ENCODE peak calls at places on chromosome 15, in six cellular contexts. One of them, this sample, is unnamed. For H3K4me1, the result is how much of the 10 kb centered on the place peaks cover.

GRCh38 chr15:63335543-63336240 is 46.0 kb downstream of the CA12 start:
- DNase-seq in GM23338: no peak
- DNase-seq in CD4-positive, CD25-positive, alpha-beta regulatory T cell: no peak
- DNase-seq in heart right ventricle: no peak
- DNase-seq in upper lobe of right lung: no peak
- DNase-seq in body of pancreas: no peak
- DNase-seq in this sample: no peak

GRCh38 chr15:81966628-81967027 is 79.2 kb downstream of the MEX3B start:
- DNase-seq in GM23338: no peak
- DNase-seq in heart right ventricle: no peak
- DNase-seq in CD4-positive, CD25-positive, alpha-beta regulatory T cell: no peak
- DNase-seq in body of pancreas: no peak
- DNase-seq in upper lobe of right lung: no peak
- DNase-seq in this sample: no peak

GRCh38 chr15:52020253-52021085 is 1.4 kb downstream of the MAPK6 start:
- DNase-seq in body of pancreas: no peak
- DNase-seq in upper lobe of right lung: no peak
- DNase-seq in GM23338: no peak
- DNase-seq in heart right ventricle: no peak
- DNase-seq in CD4-positive, CD25-positive, alpha-beta regulatory T cell: no peak
- DNase-seq in this sample: peak

GRCh38 chr15:78880242-78880533 is 7.5 kb downstream of the MORF4L1 start:
- DNase-seq in upper lobe of right lung: no peak
- DNase-seq in body of pancreas: no peak
- DNase-seq in GM23338: no peak
- DNase-seq in CD4-positive, CD25-positive, alpha-beta regulatory T cell: no peak
- DNase-seq in heart right ventricle: no peak
- DNase-seq in this sample: no peak

GRCh38 chr15:31461375-31461774 is 134.7 kb downstream of the KLF13 start:
- DNase-seq in GM23338: no peak
- DNase-seq in upper lobe of right lung: peak
- DNase-seq in heart right ventricle: no peak
- DNase-seq in body of pancreas: no peak
- DNase-seq in CD4-positive, CD25-positive, alpha-beta regulatory T cell: no peak
- DNase-seq in this sample: no peak

GRCh38 chr15:40336129-40337122 is 4.3 kb downstream of the CCDC9B start:
- DNase-seq in upper lobe of right lung: no peak
- DNase-seq in body of pancreas: no peak
- DNase-seq in GM23338: peak
- DNase-seq in CD4-positive, CD25-positive, alpha-beta regulatory T cell: no peak
- DNase-seq in heart right ventricle: no peak
- DNase-seq in this sample: no peak

GRCh38 chr15:39756806-39757522 is 25.7 kb downstream of the FSIP1 start:
- DNase-seq in heart right ventricle: no peak
- DNase-seq in CD4-positive, CD25-positive, alpha-beta regulatory T cell: peak
- DNase-seq in body of pancreas: peak
- DNase-seq in GM23338: peak
- DNase-seq in upper lobe of right lung: no peak
- DNase-seq in this sample: no peak

GRCh38 chr15:25208735-25209134 is 230.1 kb downstream of the UBE3A start:
- DNase-seq in heart right ventricle: no peak
- DNase-seq in body of pancreas: no peak
- DNase-seq in CD4-positive, CD25-positive, alpha-beta regulatory T cell: no peak
- DNase-seq in GM23338: peak
- DNase-seq in upper lobe of right lung: no peak
- DNase-seq in this sample: no peak

GRCh38 chr15:94671845-94672524 is 440.6 kb downstream of the MCTP2 start:
- DNase-seq in heart right ventricle: no peak
- DNase-seq in upper lobe of right lung: no peak
- DNase-seq in CD4-positive, CD25-positive, alpha-beta regulatory T cell: no peak
- DNase-seq in GM23338: peak
- DNase-seq in body of pancreas: peak
- DNase-seq in this sample: no peak

GRCh38 chr15:27576576-27576975 is 522.5 kb downstream of the OCA2 start:
- DNase-seq in CD4-positive, CD25-positive, alpha-beta regulatory T cell: no peak
- DNase-seq in body of pancreas: no peak
- DNase-seq in upper lobe of right lung: no peak
- DNase-seq in GM23338: no peak
- DNase-seq in heart right ventricle: no peak
- DNase-seq in this sample: no peak

GRCh38 chr15:49178477-49178876 is 8.4 kb downstream of the GALK2 start:
- DNase-seq in heart right ventricle: no peak
- DNase-seq in body of pancreas: no peak
- DNase-seq in upper lobe of right lung: no peak
- DNase-seq in GM23338: no peak
- DNase-seq in CD4-positive, CD25-positive, alpha-beta regulatory T cell: no peak
- DNase-seq in this sample: no peak

GRCh38 chr15:52785672-52786406 is 4.3 kb downstream of the ONECUT1 start:
- DNase-seq in heart right ventricle: no peak
- DNase-seq in body of pancreas: peak
- DNase-seq in upper lobe of right lung: no peak
- DNase-seq in GM23338: peak
- DNase-seq in CD4-positive, CD25-positive, alpha-beta regulatory T cell: no peak
- DNase-seq in this sample: no peak

GRCh38 chr15:54082836-54083492 is 104.7 kb downstream of the UNC13C start:
- DNase-seq in body of pancreas: no peak
- DNase-seq in heart right ventricle: no peak
- DNase-seq in upper lobe of right lung: no peak
- DNase-seq in GM23338: peak
- DNase-seq in CD4-positive, CD25-positive, alpha-beta regulatory T cell: no peak
- DNase-seq in this sample: no peak

GRCh38 chr15:95866698-95867440 is 463.6 kb upstream of the NR2F2 start:
- DNase-seq in CD4-positive, CD25-positive, alpha-beta regulatory T cell: no peak
- DNase-seq in upper lobe of right lung: no peak
- DNase-seq in body of pancreas: no peak
- DNase-seq in heart right ventricle: no peak
- DNase-seq in GM23338: no peak
- DNase-seq in this sample: no peak

GRCh38 chr15:83365370-83365938 is 81.0 kb upstream of the BNC1 start:
- DNase-seq in GM23338: peak
- DNase-seq in upper lobe of right lung: peak
- DNase-seq in heart right ventricle: no peak
- DNase-seq in CD4-positive, CD25-positive, alpha-beta regulatory T cell: no peak
- DNase-seq in body of pancreas: no peak
- DNase-seq in this sample: no peak

GRCh38 chr15:55586808-55587207 is 1.3 kb downstream of the PYGO1 start:
- DNase-seq in heart right ventricle: no peak
- DNase-seq in body of pancreas: no peak
- DNase-seq in upper lobe of right lung: no peak
- DNase-seq in GM23338: no peak
- DNase-seq in CD4-positive, CD25-positive, alpha-beta regulatory T cell: no peak
- DNase-seq in this sample: no peak

GRCh38 chr15:45645026-45645980 is 10.5 kb downstream of the SQOR start:
- DNase-seq in GM23338: no peak
- DNase-seq in heart right ventricle: no peak
- DNase-seq in CD4-positive, CD25-positive, alpha-beta regulatory T cell: no peak
- DNase-seq in upper lobe of right lung: no peak
- DNase-seq in body of pancreas: no peak
- DNase-seq in this sample: no peak

GRCh38 chr15:46304320-46304719 is 669.5 kb downstream of the SQOR start:
- DNase-seq in GM23338: peak
- DNase-seq in CD4-positive, CD25-positive, alpha-beta regulatory T cell: no peak
- DNase-seq in body of pancreas: no peak
- DNase-seq in upper lobe of right lung: no peak
- DNase-seq in heart right ventricle: no peak
- DNase-seq in this sample: no peak

GRCh38 chr15:88788816-88789215 is 14.4 kb upstream of the ACAN start:
- DNase-seq in CD4-positive, CD25-positive, alpha-beta regulatory T cell: no peak
- DNase-seq in heart right ventricle: no peak
- DNase-seq in upper lobe of right lung: no peak
- DNase-seq in GM23338: no peak
- DNase-seq in body of pancreas: no peak
- DNase-seq in this sample: no peak

GRCh38 chr15:77506311-77507150 is 85.8 kb downstream of the HMG20A start:
- DNase-seq in body of pancreas: peak
- DNase-seq in CD4-positive, CD25-positive, alpha-beta regulatory T cell: no peak
- DNase-seq in heart right ventricle: peak
- DNase-seq in upper lobe of right lung: peak
- DNase-seq in GM23338: peak
- DNase-seq in this sample: no peak

GRCh38 chr15:25243800-25244097 is 195.1 kb downstream of the UBE3A start:
- DNase-seq in heart right ventricle: peak
- DNase-seq in upper lobe of right lung: peak
- DNase-seq in body of pancreas: peak
- DNase-seq in CD4-positive, CD25-positive, alpha-beta regulatory T cell: no peak
- DNase-seq in GM23338: no peak
- DNase-seq in this sample: no peak

GRCh38 chr15:62449638-62450037 is 284.6 kb upstream of the C2CD4B start:
- DNase-seq in GM23338: no peak
- DNase-seq in body of pancreas: no peak
- DNase-seq in CD4-positive, CD25-positive, alpha-beta regulatory T cell: no peak
- DNase-seq in heart right ventricle: no peak
- DNase-seq in upper lobe of right lung: no peak
- DNase-seq in this sample: no peak

GRCh38 chr15:89761929-89762328 is 10.9 kb upstream of the MESP1 start:
- DNase-seq in GM23338: no peak
- DNase-seq in upper lobe of right lung: no peak
- DNase-seq in body of pancreas: peak
- DNase-seq in heart right ventricle: no peak
- DNase-seq in CD4-positive, CD25-positive, alpha-beta regulatory T cell: no peak
- DNase-seq in this sample: no peak

GRCh38 chr15:59995568-59996349 is 8.4 kb upstream of the FOXB1 start:
- DNase-seq in upper lobe of right lung: no peak
- DNase-seq in heart right ventricle: no peak
- DNase-seq in CD4-positive, CD25-positive, alpha-beta regulatory T cell: no peak
- DNase-seq in body of pancreas: no peak
- DNase-seq in GM23338: peak
- DNase-seq in this sample: no peak

GRCh38 chr15:59994855-59995557 is 9.1 kb upstream of the FOXB1 start:
- DNase-seq in heart right ventricle: no peak
- DNase-seq in GM23338: peak
- DNase-seq in upper lobe of right lung: no peak
- DNase-seq in body of pancreas: no peak
- DNase-seq in CD4-positive, CD25-positive, alpha-beta regulatory T cell: no peak
- DNase-seq in this sample: no peak

GRCh38 chr15:59993041-59993750 is 10.9 kb upstream of the FOXB1 start:
- DNase-seq in body of pancreas: no peak
- DNase-seq in GM23338: peak
- DNase-seq in heart right ventricle: no peak
- DNase-seq in CD4-positive, CD25-positive, alpha-beta regulatory T cell: no peak
- DNase-seq in upper lobe of right lung: no peak
- DNase-seq in this sample: no peak

GRCh38 chr15:59991919-59992318 is 12.2 kb upstream of the FOXB1 start:
- DNase-seq in GM23338: no peak
- DNase-seq in body of pancreas: no peak
- DNase-seq in CD4-positive, CD25-positive, alpha-beta regulatory T cell: no peak
- DNase-seq in upper lobe of right lung: no peak
- DNase-seq in heart right ventricle: no peak
- DNase-seq in this sample: no peak

DNA sequence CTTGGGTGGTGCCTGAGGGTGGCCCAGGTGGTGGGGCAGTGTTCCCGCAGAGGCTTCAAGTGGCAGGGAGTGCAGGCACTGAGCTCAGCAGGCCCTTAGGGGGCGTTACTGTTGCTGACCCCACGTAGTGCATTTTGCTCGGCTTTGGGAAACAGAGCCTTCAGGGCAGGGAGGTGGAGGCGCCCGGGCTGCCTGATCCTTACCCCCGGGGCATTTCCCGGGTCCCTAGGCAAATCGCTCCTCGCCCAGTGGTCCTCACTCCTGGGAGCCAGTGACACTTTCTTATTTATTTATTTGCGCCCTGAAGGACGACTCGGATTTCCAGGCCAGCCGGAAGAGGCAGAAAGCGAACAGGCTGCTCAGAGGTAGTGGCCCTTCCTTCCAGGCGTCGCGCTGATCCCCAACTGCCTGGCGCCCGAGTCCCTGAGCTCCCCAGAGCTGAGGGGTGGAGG is 10.1 kb upstream of the FOXB1 start:
- DNase-seq in GM23338: peak
- DNase-seq in CD4-positive, CD25-positive, alpha-beta regulatory T cell: no peak
- DNase-seq in upper lobe of right lung: no peak
- DNase-seq in body of pancreas: no peak
- DNase-seq in heart right ventricle: no peak
- DNase-seq in this sample: no peak
- H3K4me3 ChIP-seq in GM23338: peak
- H3K4me3 ChIP-seq in CD4-positive, CD25-positive, alpha-beta regulatory T cell: no peak
- H3K4me3 ChIP-seq in upper lobe of right lung: no peak
- H3K4me3 ChIP-seq in body of pancreas: no peak
- H3K4me3 ChIP-seq in heart right ventricle: no peak
- H3K4me3 ChIP-seq in this sample: no peak

GRCh38 chr15:58520936-58521292 is 89.1 kb downstream of the LIPC start:
- DNase-seq in CD4-positive, CD25-positive, alpha-beta regulatory T cell: no peak
- DNase-seq in GM23338: no peak
- DNase-seq in body of pancreas: no peak
- DNase-seq in heart right ventricle: no peak
- DNase-seq in upper lobe of right lung: no peak
- DNase-seq in this sample: no peak
- H3K27ac ChIP-seq in CD4-positive, CD25-positive, alpha-beta regulatory T cell: no peak
- H3K27ac ChIP-seq in GM23338: no peak
- H3K27ac ChIP-seq in body of pancreas: peak
- H3K27ac ChIP-seq in heart right ventricle: peak
- H3K27ac ChIP-seq in upper lobe of right lung: no peak
- H3K27ac ChIP-seq in this sample: no peak

DNA sequence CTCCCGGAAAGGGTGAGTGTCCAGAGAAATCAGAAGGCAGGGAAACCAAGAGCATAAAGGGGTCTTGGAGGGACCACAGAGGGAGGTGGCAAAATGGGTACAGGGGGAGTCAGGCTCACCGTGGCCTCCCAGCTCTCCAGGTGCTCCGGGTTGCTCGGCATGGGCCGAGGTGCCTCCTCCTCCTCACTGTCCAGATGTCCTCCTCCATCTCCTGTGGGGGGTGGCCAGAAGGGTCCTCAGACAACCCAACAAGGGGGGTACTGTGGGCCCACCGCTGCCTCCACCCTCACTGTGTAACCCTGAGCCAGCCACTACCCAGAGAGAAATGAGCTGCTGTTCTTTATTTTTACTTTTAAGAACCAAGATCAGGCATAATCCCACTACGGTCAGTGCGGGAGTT is 30.4 kb upstream of the OR4F6 start:
- DNase-seq in body of pancreas: no peak
- DNase-seq in heart right ventricle: no peak
- DNase-seq in GM23338: no peak
- DNase-seq in upper lobe of right lung: no peak
- DNase-seq in CD4-positive, CD25-positive, alpha-beta regulatory T cell: no peak
- DNase-seq in this sample: no peak
- H3K4me1 ChIP-seq in body of pancreas: under half
- H3K4me1 ChIP-seq in heart right ventricle: under half
- H3K4me1 ChIP-seq in GM23338: under half
- H3K4me1 ChIP-seq in upper lobe of right lung: under half
- H3K4me1 ChIP-seq in CD4-positive, CD25-positive, alpha-beta regulatory T cell: under half
- H3K4me1 ChIP-seq in this sample: under half

GRCh38 chr15:70116317-70116716 is 18.6 kb upstream of the TLE3 start:
- DNase-seq in CD4-positive, CD25-positive, alpha-beta regulatory T cell: no peak
- DNase-seq in body of pancreas: no peak
- DNase-seq in GM23338: no peak
- DNase-seq in heart right ventricle: no peak
- DNase-seq in upper lobe of right lung: peak
- DNase-seq in this sample: no peak

GRCh38 chr15:70114226-70114625 is 16.5 kb upstream of the TLE3 start:
- DNase-seq in upper lobe of right lung: no peak
- DNase-seq in heart right ventricle: no peak
- DNase-seq in GM23338: no peak
- DNase-seq in CD4-positive, CD25-positive, alpha-beta regulatory T cell: no peak
- DNase-seq in body of pancreas: no peak
- DNase-seq in this sample: no peak

GRCh38 chr15:70112018-70112395 is 14.3 kb upstream of the TLE3 start:
- DNase-seq in GM23338: no peak
- DNase-seq in heart right ventricle: no peak
- DNase-seq in CD4-positive, CD25-positive, alpha-beta regulatory T cell: no peak
- DNase-seq in upper lobe of right lung: no peak
- DNase-seq in body of pancreas: no peak
- DNase-seq in this sample: no peak

GRCh38 chr15:70111203-70112017 is 13.7 kb upstream of the TLE3 start:
- DNase-seq in body of pancreas: peak
- DNase-seq in upper lobe of right lung: no peak
- DNase-seq in CD4-positive, CD25-positive, alpha-beta regulatory T cell: no peak
- DNase-seq in heart right ventricle: peak
- DNase-seq in GM23338: peak
- DNase-seq in this sample: no peak

GRCh38 chr15:70113304-70113700 is 15.6 kb upstream of the TLE3 start:
- DNase-seq in upper lobe of right lung: peak
- DNase-seq in body of pancreas: no peak
- DNase-seq in CD4-positive, CD25-positive, alpha-beta regulatory T cell: no peak
- DNase-seq in GM23338: no peak
- DNase-seq in heart right ventricle: peak
- DNase-seq in this sample: no peak
- H3K4me3 ChIP-seq in upper lobe of right lung: no peak
- H3K4me3 ChIP-seq in body of pancreas: no peak
- H3K4me3 ChIP-seq in CD4-positive, CD25-positive, alpha-beta regulatory T cell: no peak
- H3K4me3 ChIP-seq in GM23338: no peak
- H3K4me3 ChIP-seq in heart right ventricle: no peak
- H3K4me3 ChIP-seq in this sample: no peak